ENCODE peak calls at places on chromosome 18, in five cellular contexts. T is K562, R is HCT116, A is HepG2, F is SK-N-SH. Q is an unnamed sample.

GRCh38 chr18:7735194-7735593 is 168.1 kb downstream of the PTPRM start:
- DNase-seq in T (no peak), R (no peak), A (no peak), F (no peak), Q (no peak)

GRCh38 chr18:10559566-10560456 is 34.0 kb downstream of the NAPG start:
- DNase-seq in T (no peak), R (no peak), A (no peak), F (peak), Q (peak)

GRCh38 chr18:24704921-24705620 is 244.6 kb downstream of the HRH4 start:
- DNase-seq in T (no peak), R (no peak), A (no peak), F (no peak), Q (no peak)

GRCh38 chr18:48409591-48410094 is 460 bp upstream of the ZBTB7C start:
- DNase-seq in T (no peak), R (no peak), A (no peak), F (peak), Q (no peak)

GRCh38 chr18:26543368-26543767 is 5.0 kb downstream of the KCTD1 start:
- DNase-seq in T (no peak), R (no peak), A (peak), F (no peak), Q (no peak)

GRCh38 chr18:58618822-58619553 is 9.9 kb downstream of the ALPK2 start:
- DNase-seq in T (no peak), R (no peak), A (no peak), F (no peak), Q (no peak)

GRCh38 chr18:27713727-27714080 is 463.2 kb downstream of the CDH2 start:
- DNase-seq in T (no peak), R (no peak), A (no peak), F (no peak), Q (no peak)

GRCh38 chr18:21830533-21830932 is 89.9 kb downstream of the MIB1 start:
- DNase-seq in T (no peak), R (no peak), A (no peak), F (no peak), Q (no peak)

GRCh38 chr18:46291149-46291548 is 187.0 kb downstream of the HAUS1 start:
- DNase-seq in T (no peak), R (no peak), A (no peak), F (no peak), Q (no peak)

GRCh38 chr18:22844184-22844583 is 88.9 kb upstream of the RBBP8 start:
- DNase-seq in T (no peak), R (no peak), A (no peak), F (no peak), Q (no peak)

GRCh38 chr18:43422483-43422882 is 145.2 kb upstream of the SYT4 start:
- DNase-seq in T (no peak), R (no peak), A (no peak), F (peak), Q (no peak)

GRCh38 chr18:48979944-48980890 is 29.5 kb upstream of the SMAD7 start:
- DNase-seq in T (peak), R (no peak), A (peak), F (no peak), Q (no peak)

GRCh38 chr18:7728297-7728696 is 161.2 kb downstream of the PTPRM start:
- DNase-seq in T (no peak), R (no peak), A (no peak), F (no peak), Q (no peak)

GRCh38 chr18:6928359-6928758 is 189.2 kb downstream of the LAMA1 start:
- DNase-seq in T (no peak), R (no peak), A (no peak), F (no peak), Q (no peak)

GRCh38 chr18:69845588-69846506 is 101.8 kb downstream of the CD226 start:
- DNase-seq in T (no peak), R (no peak), A (no peak), F (no peak), Q (no peak)

GRCh38 chr18:23998811-23999210 is 15.7 kb upstream of the TTC39C start:
- DNase-seq in T (no peak), R (peak), A (peak), F (no peak), Q (no peak)

GRCh38 chr18:46632401-46633089 is 24.5 kb downstream of the LOXHD1 start:
- DNase-seq in T (no peak), R (peak), A (no peak), F (no peak), Q (no peak)

GRCh38 chr18:23530195-23530594 is 26.9 kb downstream of the RMC1 start:
- DNase-seq in T (no peak), R (no peak), A (no peak), F (no peak), Q (no peak)

GRCh38 chr18:72056171-72056570 is 488.0 kb downstream of the CBLN2 start:
- DNase-seq in T (no peak), R (no peak), A (no peak), F (no peak), Q (no peak)

GRCh38 chr18:23908827-23909226 is 105.7 kb upstream of the TTC39C start:
- DNase-seq in T (no peak), R (no peak), A (no peak), F (no peak), Q (no peak)

GRCh38 chr18:27378396-27379094 is 193.4 kb upstream of the CHST9 start:
- DNase-seq in T (no peak), R (no peak), A (no peak), F (no peak), Q (no peak)

GRCh38 chr18:57249896-57250295 is 102.5 kb upstream of the ST8SIA3 start:
- DNase-seq in T (no peak), R (no peak), A (no peak), F (no peak), Q (no peak)

GRCh38 chr18:58983260-58983659 is 118.6 kb downstream of the ZNF532 start:
- DNase-seq in T (no peak), R (no peak), A (no peak), F (no peak), Q (no peak)

GRCh38 chr18:13444430-13445240 is 226.1 kb downstream of the LDLRAD4 start:
- DNase-seq in T (no peak), R (no peak), A (peak), F (no peak), Q (no peak)

GRCh38 chr18:34965108-34965507 is 76.1 kb upstream of the MAPRE2 start:
- DNase-seq in T (no peak), R (no peak), A (no peak), F (peak), Q (no peak)

GRCh38 chr18:63850010-63850409 is 37.5 kb upstream of the SERPINB2 start:
- DNase-seq in T (no peak), R (peak), A (peak), F (peak), Q (no peak)

GRCh38 chr18:54004828-54005227 is 219.6 kb downstream of the MBD2 start:
- DNase-seq in T (no peak), R (no peak), A (peak), F (no peak), Q (no peak)

GRCh38 chr18:79872852-79873444 is 75.2 kb downstream of the KCNG2 start:
- DNase-seq in T (no peak), R (no peak), A (no peak), F (no peak), Q (no peak)

GRCh38 chr18:54558609-54559585 is 32.1 kb upstream of the DYNAP start:
- DNase-seq in T (peak), R (no peak), A (peak), F (peak), Q (peak)

GRCh38 chr18:12001400-12001799 is 20.1 kb downstream of the IMPA2 start:
- DNase-seq in T (no peak), R (no peak), A (no peak), F (no peak), Q (no peak)

GRCh38 chr18:38693085-38693484 is 1127.5 kb upstream of the CELF4 start:
- DNase-seq in T (no peak), R (no peak), A (no peak), F (no peak), Q (no peak)

GRCh38 chr18:80105369-80106167 is 3.5 kb upstream of the ADNP2 start:
- DNase-seq in T (no peak), R (no peak), A (no peak), F (no peak), Q (peak)

GRCh38 chr18:22899421-22899820 is 33.7 kb upstream of the RBBP8 start:
- DNase-seq in T (no peak), R (no peak), A (no peak), F (no peak), Q (no peak)

GRCh38 chr18:48785686-48786470 is 164.9 kb downstream of the SMAD7 start:
- DNase-seq in T (no peak), R (no peak), A (no peak), F (no peak), Q (no peak)

GRCh38 chr18:3623769-3624545 is 174.0 kb downstream of the TGIF1 start:
- DNase-seq in T (peak), R (peak), A (peak), F (peak), Q (no peak)
- H3K9ac ChIP-seq in T (peak), R (peak), A (peak), F (peak), Q (no peak)

DNA sequence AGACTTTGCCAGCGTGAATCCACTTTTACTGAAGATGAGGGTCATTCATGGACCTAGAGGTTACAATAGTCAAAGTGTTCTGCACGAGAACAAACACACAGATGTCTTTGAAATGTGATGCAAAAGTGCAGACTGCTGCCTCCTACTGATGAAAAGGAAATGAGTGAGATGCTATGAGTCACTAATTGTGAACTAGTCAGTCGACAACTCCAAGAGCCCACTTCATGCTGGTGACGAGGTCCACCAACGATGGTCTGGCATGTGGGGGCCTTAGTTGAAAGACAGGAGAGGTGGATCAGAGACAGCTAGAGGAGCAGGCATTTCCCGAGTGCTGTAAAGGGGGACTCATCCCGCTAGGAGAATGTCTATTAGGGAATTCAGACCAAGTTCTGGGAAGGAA is 17.1 kb upstream of the ZNF236 start:
- DNase-seq in T (peak), R (no peak), A (peak), F (no peak), Q (no peak)
- TF ChIP-seq REST in T (no peak), R (no peak), A (no peak), F (no peak), Q (no peak)

DNA sequence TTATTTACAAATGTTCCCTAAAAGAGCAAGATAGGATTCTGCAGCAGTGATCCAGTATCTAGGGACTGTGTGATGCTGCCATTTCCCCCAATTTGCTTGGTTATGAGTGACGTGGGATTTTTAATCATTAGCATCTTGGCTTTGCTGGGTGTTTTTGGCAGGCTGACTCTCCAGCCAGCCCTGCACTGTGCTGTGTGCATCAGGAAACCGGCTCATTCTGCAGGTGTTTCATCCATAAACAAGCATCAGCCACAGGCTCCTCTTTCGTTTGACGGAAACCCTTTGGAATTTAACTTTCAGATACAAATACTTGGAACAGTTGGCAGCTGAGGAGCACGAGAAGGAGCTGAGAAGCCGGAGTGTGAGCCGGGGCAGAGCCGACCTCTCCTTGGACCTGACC is 135.9 kb downstream of the TPGS2 start:
- DNase-seq in T (no peak), R (no peak), A (no peak), F (peak), Q (no peak)
- H3K9ac ChIP-seq in T (no peak), R (no peak), A (no peak), F (peak), Q (no peak)

GRCh38 chr18:56043691-56044090 is 455.7 kb upstream of the TCF4 start:
- DNase-seq in T (no peak), R (no peak), A (no peak), F (no peak), Q (no peak)
- TF ChIP-seq REST in T (no peak), R (no peak), A (no peak), F (no peak), Q (no peak)